ENCODE peak calls at places on chromosomes 16 and 17, in eight cellular contexts. I is SK-N-SH treated with all-trans-retinoic acid at 6 μM for 48 hours; W is stimulated activated effector memory CD8-positive, alpha-beta T cell treated with anti-CD3 and anti-CD28 coated beads, Interleukin-12 subunit alpha, Interleukin-12 subunit beta, amount 100 ng/mL, for 72 hours; N is gastroesophageal sphincter; C is heart left ventricle; T is right cardiac atrium; O is T-cell; M is effector memory CD8-positive, alpha-beta T cell. R is an unnamed sample.

GRCh38 chr17:19346351-19347255 is 15.9 kb downstream of the B9D1 start:
- ATAC-seq in C (peak), I (peak), O (no peak), W (peak), N (peak), M (no peak), T (peak), R (peak)

GRCh38 chr16:1645914-1646525 is 32.1 kb upstream of the JPT2 start:
- ATAC-seq in N (no peak), W (peak), M (peak), T (no peak), I (no peak), C (no peak), O (peak), R (peak)

GRCh38 chr16:69276143-69277115 is 34.7 kb upstream of the VPS4A start:
- ATAC-seq in W (no peak), O (no peak), C (peak), M (no peak), N (peak), T (peak), I (peak), R (no peak)

GRCh38 chr17:38571833-38572274 is 33.9 kb downstream of the SRCIN1 start:
- ATAC-seq in C (no peak), N (no peak), O (no peak), I (no peak), W (no peak), T (no peak), M (no peak), R (no peak)

GRCh38 chr17:7842950-7843535 is 9.0 kb downstream of the KDM6B start:
- ATAC-seq in O (no peak), C (peak), N (peak), T (peak), I (peak), W (no peak), M (no peak), R (peak)

GRCh38 chr17:8799851-8800212 is 667 bp upstream of the MFSD6L start:
- ATAC-seq in O (no peak), I (no peak), M (no peak), W (no peak), C (peak), T (no peak), N (no peak), R (no peak)

GRCh38 chr17:39164675-39165143 is 1.3 kb downstream of the ARL5C start:
- ATAC-seq in M (peak), I (peak), N (peak), W (peak), O (peak), C (peak), T (peak), R (peak)

GRCh38 chr17:56125830-56126819 is 27.1 kb upstream of the ANKFN1 start:
- ATAC-seq in O (no peak), C (no peak), M (no peak), W (no peak), I (peak), T (no peak), N (no peak), R (no peak)

GRCh38 chr17:64662774-64663367 is 764 bp upstream of the SMURF2 start:
- ATAC-seq in O (no peak), I (no peak), W (no peak), M (no peak), T (no peak), C (no peak), N (no peak), R (peak)

GRCh38 chr17:40509626-40510327 is 8.4 kb upstream of the TNS4 start:
- ATAC-seq in N (no peak), T (peak), O (no peak), M (no peak), I (no peak), C (peak), W (no peak), R (peak)

GRCh38 chr16:53417011-53417410 is 17.3 kb upstream of the RBL2 start:
- ATAC-seq in I (no peak), W (no peak), T (no peak), C (no peak), O (no peak), N (no peak), M (no peak), R (peak)

GRCh38 chr16:46862555-46863447 is 21.4 kb upstream of the GPT2 start:
- ATAC-seq in O (no peak), I (no peak), M (no peak), C (no peak), N (no peak), W (peak), T (no peak), R (no peak)

GRCh38 chr17:49117581-49118230 is 14.9 kb upstream of the B4GALNT2 start:
- ATAC-seq in I (no peak), C (no peak), W (no peak), M (no peak), T (no peak), N (no peak), O (no peak), R (peak)

GRCh38 chr16:53968454-53968853 is 264.5 kb downstream of the FTO start:
- ATAC-seq in W (no peak), O (no peak), I (no peak), N (no peak), T (peak), C (peak), M (no peak), R (no peak)

GRCh38 chr16:15415411-15416070 is 18.8 kb upstream of the BMERB1 start:
- ATAC-seq in T (no peak), N (no peak), I (peak), C (no peak), O (no peak), M (no peak), W (peak), R (peak)

GRCh38 chr17:77420804-77421634 is 280.2 kb downstream of the SEC14L1 start:
- ATAC-seq in T (no peak), W (peak), O (peak), M (peak), C (no peak), N (no peak), I (peak), R (no peak)

GRCh38 chr17:951388-952132 is 28.0 kb downstream of the NXN start:
- ATAC-seq in W (no peak), I (peak), M (no peak), T (peak), O (no peak), N (peak), C (peak), R (no peak)

GRCh38 chr17:58586009-58586408 is 71.6 kb upstream of the MTMR4 start:
- ATAC-seq in W (no peak), N (no peak), I (no peak), T (no peak), O (no peak), C (no peak), M (no peak), R (no peak)

GRCh38 chr17:2709173-2709661 is 2.3 kb downstream of the CLUH start:
- ATAC-seq in W (no peak), N (no peak), I (no peak), O (no peak), T (no peak), C (no peak), M (no peak), R (peak)

GRCh38 chr17:80232438-80232837 is 12.2 kb downstream of the SLC26A11 start:
- ATAC-seq in O (no peak), M (no peak), W (no peak), T (no peak), C (no peak), N (no peak), I (no peak), R (no peak)

GRCh38 chr17:47231866-47232265 is 21.8 kb upstream of the ITGB3 start:
- ATAC-seq in N (no peak), T (no peak), W (no peak), C (no peak), O (no peak), I (no peak), M (no peak), R (no peak)

GRCh38 chr16:86942469-86943175 is 364.3 kb downstream of the FOXL1 start:
- ATAC-seq in I (peak), O (no peak), W (no peak), M (no peak), N (no peak), T (no peak), C (no peak), R (no peak)

GRCh38 chr17:37512442-37513070 is 22.9 kb downstream of the DUSP14 start:
- ATAC-seq in T (peak), W (no peak), M (no peak), N (no peak), I (no peak), O (no peak), C (peak), R (no peak)

GRCh38 chr16:66322174-66322573 is 44.3 kb upstream of the CDH5 start:
- ATAC-seq in O (no peak), C (no peak), W (no peak), I (no peak), N (no peak), M (no peak), T (no peak), R (no peak)

GRCh38 chr17:74045608-74046007 is 157.9 kb upstream of the RPL38 start:
- ATAC-seq in C (no peak), O (no peak), M (no peak), T (no peak), N (no peak), W (no peak), I (no peak), R (no peak)

GRCh38 chr16:22734313-22734869 is 79.6 kb upstream of the HS3ST2 start:
- ATAC-seq in M (no peak), I (no peak), O (no peak), C (no peak), T (no peak), W (no peak), N (no peak), R (no peak)

GRCh38 chr16:53865492-53865863 is 161.5 kb downstream of the FTO start:
- ATAC-seq in W (peak), T (peak), N (no peak), M (no peak), I (peak), O (no peak), C (peak), R (peak)

GRCh38 chr17:8020776-8021564 is 17.9 kb upstream of the ALOX15B start:
- ATAC-seq in N (no peak), W (no peak), O (no peak), I (no peak), M (no peak), C (no peak), T (no peak), R (no peak)

GRCh38 chr16:26645629-26646028 is 421.1 kb upstream of the C16orf82 start:
- ATAC-seq in N (no peak), O (no peak), T (no peak), I (no peak), M (peak), C (no peak), W (peak), R (no peak)

GRCh38 chr16:81746566-81746965 is 32.5 kb upstream of the PLCG2 start:
- ATAC-seq in M (no peak), T (no peak), N (no peak), O (no peak), I (peak), C (no peak), W (no peak), R (no peak)

GRCh38 chr17:62062313-62062712 is 2.8 kb downstream of the MED13 start:
- ATAC-seq in O (no peak), C (no peak), W (no peak), I (no peak), N (no peak), M (no peak), T (no peak), R (no peak)

GRCh38 chr17:58301504-58302150 is 20.9 kb upstream of the MPO start:
- ATAC-seq in N (no peak), I (no peak), O (no peak), C (no peak), T (no peak), W (no peak), M (no peak), R (no peak)

GRCh38 chr16:8173111-8173644 is 417.1 kb downstream of the TMEM114 start:
- ATAC-seq in M (no peak), O (no peak), N (no peak), T (no peak), I (peak), C (peak), W (no peak), R (peak)

GRCh38 chr17:42311240-42312034 is 23.1 kb downstream of the STAT5A start:
- ATAC-seq in T (peak), C (peak), I (peak), O (no peak), N (peak), W (no peak), M (no peak), R (peak)

GRCh38 chr17:336110-337021 is 16.2 kb downstream of the RPH3AL start:
- ATAC-seq in I (no peak), T (no peak), C (no peak), O (peak), W (no peak), M (no peak), N (no peak), R (peak)

GRCh38 chr17:39145143-39145542 is 6.3 kb downstream of the PLXDC1 start:
- ATAC-seq in C (no peak), M (no peak), W (peak), I (no peak), T (no peak), O (no peak), N (no peak), R (peak)

GRCh38 chr17:57517519-57518342 is 227.4 kb downstream of the CCDC182 start:
- ATAC-seq in I (no peak), M (no peak), N (no peak), W (no peak), C (no peak), O (no peak), T (no peak), R (no peak)

GRCh38 chr17:74757931-74758845 is 9.8 kb downstream of the NHERF1 start:
- ATAC-seq in W (no peak), T (peak), O (no peak), M (no peak), C (peak), I (peak), N (peak), R (peak)

R was measured in esophagus mucosa.